ENCODE peak calls at places on chromosomes 12 and 14, in four cellular contexts. L is mucosa of descending colon, T is Panc1, K is tibial artery. R is an unnamed sample.

GRCh38 chr14:105739331-105740102 is 213.1 kb downstream of the TMEM121 start:
- DNase-seq in L (no peak), T (no peak), K (no peak), R (no peak)

GRCh38 chr14:45705954-45706353 is 453.0 kb upstream of the MIS18BP1 start:
- DNase-seq in K (no peak), L (no peak), T (no peak), R (no peak)

GRCh38 chr12:46538976-46539375 is 166.4 kb upstream of the SLC38A2 start:
- DNase-seq in T (no peak), L (no peak), K (no peak), R (no peak)

GRCh38 chr12:54125950-54126695 is 62.7 kb downstream of the SMUG1 start:
- DNase-seq in K (peak; percentile 55), T (no peak), L (peak; percentile 21), R (no peak)

GRCh38 chr14:54845616-54846015 is 57.0 kb downstream of the GCH1 start:
- DNase-seq in L (no peak), K (no peak), T (no peak), R (no peak)

GRCh38 chr14:24262821-24263733 is at the start of gene TGM1:
- DNase-seq in T (no peak), K (no peak), L (no peak), R (no peak)

GRCh38 chr12:45637706-45638105 is 91.8 kb upstream of the ARID2 start:
- DNase-seq in L (no peak), T (no peak), K (no peak), R (no peak)

GRCh38 chr14:39266871-39267591 is 33.3 kb downstream of the MIA2 start:
- DNase-seq in T (no peak), L (peak; percentile 89), K (peak; percentile 77), R (peak; percentile 61)

GRCh38 chr12:1474059-1474537 is 120.3 kb downstream of the FBXL14 start:
- DNase-seq in T (peak; percentile 90), K (no peak), L (no peak), R (no peak)

GRCh38 chr14:21055473-21056117 is 2.0 kb upstream of the RNASE8 start:
- DNase-seq in L (peak; percentile 69), K (no peak), T (no peak), R (no peak)

GRCh38 chr12:101901782-101902181 is 24.4 kb downstream of the DRAM1 start:
- DNase-seq in L (no peak), T (no peak), K (no peak), R (no peak)

GRCh38 chr12:690466-690865 is 27.2 kb upstream of the NINJ2 start:
- DNase-seq in L (no peak), T (no peak), K (no peak), R (no peak)

GRCh38 chr12:123971770-123972447 is 722 bp downstream of the CCDC92 start:
- DNase-seq in L (peak; percentile 52), K (peak; percentile 23), T (no peak), R (peak; percentile 28)

GRCh38 chr12:132408626-132409494 is 79.5 kb upstream of the GALNT9 start:
- DNase-seq in K (no peak), T (no peak), L (no peak), R (no peak)

GRCh38 chr14:94161979-94162378 is 12.1 kb upstream of the PPP4R4 start:
- DNase-seq in K (no peak), L (no peak), T (no peak), R (no peak)

GRCh38 chr14:57845802-57846531 is 19.9 kb downstream of the SLC35F4 start:
- DNase-seq in L (no peak), K (no peak), T (peak; percentile 61), R (no peak)

GRCh38 chr12:115079760-115080159 is 395.8 kb upstream of the TBX3 start:
- DNase-seq in L (no peak), K (no peak), T (no peak), R (no peak)

GRCh38 chr14:57835751-57836150 is 30.1 kb downstream of the SLC35F4 start:
- DNase-seq in L (no peak), K (no peak), T (no peak), R (no peak)

GRCh38 chr12:52217223-52217622 is 15.8 kb upstream of the KRT7 start:
- DNase-seq in T (no peak), K (no peak), L (peak; percentile 88), R (no peak)

GRCh38 chr12:110741371-110741770 is 1.3 kb downstream of the PPP1CC start:
- DNase-seq in L (peak; percentile 40), K (no peak), T (no peak), R (no peak)

GRCh38 chr12:98422809-98423208 is 92.6 kb upstream of the TMPO start:
- DNase-seq in K (no peak), T (no peak), L (peak; percentile 87), R (no peak)

GRCh38 chr14:39376671-39377403 is 55.4 kb downstream of the FBXO33 start:
- DNase-seq in K (no peak), T (no peak), L (no peak), R (no peak)

GRCh38 chr12:54195736-54196347 is 7.1 kb upstream of the SMUG1 start:
- DNase-seq in L (no peak), K (no peak), T (no peak), R (no peak)

GRCh38 chr14:36553650-36554260 is 28.7 kb downstream of the NKX2-8 start:
- DNase-seq in T (peak; percentile 30), L (peak; percentile 49), K (no peak), R (no peak)

GRCh38 chr14:22251090-22251489 is 337.9 kb downstream of the DAD1 start:
- DNase-seq in L (no peak), T (no peak), K (no peak), R (no peak)

GRCh38 chr12:107126688-107127481 is 33.5 kb upstream of the CRY1 start:
- DNase-seq in L (no peak), K (no peak), T (no peak), R (no peak)

GRCh38 chr14:21748869-21749303 is 75.3 kb upstream of the OR4E1 start:
- DNase-seq in T (no peak), K (no peak), L (peak; percentile 72), R (no peak)

GRCh38 chr14:80388980-80389711 is 177.8 kb upstream of the DIO2 start:
- DNase-seq in L (no peak), K (no peak), T (no peak), R (no peak)

GRCh38 chr12:41743835-41744234 is 400.8 kb downstream of the GXYLT1 start:
- DNase-seq in K (no peak), T (peak; percentile 10), L (no peak), R (no peak)

GRCh38 chr14:91089958-91090535 is 23.8 kb upstream of the DGLUCY start:
- DNase-seq in L (no peak), K (no peak), T (no peak), R (no peak)

GRCh38 chr14:100540141-100540925 is 46.9 kb downstream of the BEGAIN start:
- DNase-seq in K (no peak), L (no peak), T (no peak), R (no peak)
- H3K9me3 ChIP-seq in K (no peaks in the 10 kb centered on the region), L (no peaks in the 10 kb centered on the region), T (no peaks in the 10 kb centered on the region), R (no peaks in the 10 kb centered on the region)

DNA sequence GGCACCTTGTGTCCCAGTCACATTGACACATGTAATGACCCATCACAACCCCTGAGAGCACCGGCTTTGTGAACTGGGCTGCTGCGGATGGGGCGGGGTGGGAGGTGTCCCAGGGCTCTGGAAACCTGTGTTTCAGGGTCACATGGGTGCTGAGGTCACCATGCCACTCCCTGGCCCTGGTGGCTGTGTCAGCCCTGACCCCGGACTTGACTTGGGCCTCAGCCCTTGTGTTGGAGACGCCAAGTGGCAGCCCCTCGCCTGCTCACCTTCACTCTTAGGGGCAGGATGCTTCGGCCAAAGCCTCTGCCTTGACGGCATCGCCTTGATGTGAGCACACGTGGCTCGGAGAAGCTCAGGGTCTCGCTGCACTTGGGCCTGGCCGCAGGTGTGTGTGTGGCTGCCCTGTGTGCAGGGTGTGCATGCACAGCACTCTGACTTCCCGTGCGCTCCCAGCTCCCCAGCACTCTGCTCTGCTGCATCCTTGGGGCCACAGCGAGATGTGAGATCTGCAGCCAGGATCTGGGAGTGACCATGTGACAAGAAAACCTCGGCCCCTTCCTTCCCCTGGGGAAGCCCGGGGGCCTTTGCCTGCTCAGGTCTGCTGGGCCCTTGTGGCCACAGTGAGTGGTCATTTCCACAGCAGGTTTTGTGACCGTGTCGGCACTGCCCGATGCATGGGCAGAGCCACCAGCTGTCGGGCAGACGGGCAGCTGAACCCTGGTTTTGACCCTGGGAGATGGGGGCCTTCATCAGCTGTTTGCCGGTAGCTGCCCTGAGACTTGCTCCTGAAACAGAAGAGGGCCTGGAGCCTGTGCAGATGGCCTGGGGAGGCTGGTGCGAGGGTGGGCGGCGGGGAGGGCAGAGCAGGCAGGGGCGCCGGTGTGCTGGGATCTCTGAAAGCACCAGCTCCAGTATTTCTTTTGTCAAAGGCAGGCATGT is 167.4 kb downstream of the KIF26A start:
- DNase-seq in T (no peak), L (no peak), K (no peak), R (no peak)
- H3K9me3 ChIP-seq in T (no peaks in the 10 kb centered on the region), L (no peaks in the 10 kb centered on the region), K (no peaks in the 10 kb centered on the region), R (no peaks in the 10 kb centered on the region)

GRCh38 chr12:83473408-83474095 is 786.8 kb downstream of the TMTC2 start:
- DNase-seq in L (no peak), K (no peak), T (no peak), R (no peak)
- H3K9me3 ChIP-seq in L (no peaks in the 10 kb centered on the region), K (no peaks in the 10 kb centered on the region), T (no peaks in the 10 kb centered on the region), R (no peaks in the 10 kb centered on the region)

GRCh38 chr12:76201316-76201715 is 116.8 kb upstream of the NAP1L1 start:
- DNase-seq in K (no peak), L (no peak), T (no peak), R (no peak)

GRCh38 chr12:76206039-76206676 is 121.7 kb upstream of the NAP1L1 start:
- DNase-seq in K (no peak), L (no peak), T (no peak), R (no peak)

GRCh38 chr12:76201758-76202157 is 117.3 kb upstream of the NAP1L1 start:
- DNase-seq in K (no peak), L (no peak), T (no peak), R (no peak)

GRCh38 chr12:76199808-76200207 is 115.3 kb upstream of the NAP1L1 start:
- DNase-seq in T (no peak), K (no peak), L (no peak), R (no peak)

DNA sequence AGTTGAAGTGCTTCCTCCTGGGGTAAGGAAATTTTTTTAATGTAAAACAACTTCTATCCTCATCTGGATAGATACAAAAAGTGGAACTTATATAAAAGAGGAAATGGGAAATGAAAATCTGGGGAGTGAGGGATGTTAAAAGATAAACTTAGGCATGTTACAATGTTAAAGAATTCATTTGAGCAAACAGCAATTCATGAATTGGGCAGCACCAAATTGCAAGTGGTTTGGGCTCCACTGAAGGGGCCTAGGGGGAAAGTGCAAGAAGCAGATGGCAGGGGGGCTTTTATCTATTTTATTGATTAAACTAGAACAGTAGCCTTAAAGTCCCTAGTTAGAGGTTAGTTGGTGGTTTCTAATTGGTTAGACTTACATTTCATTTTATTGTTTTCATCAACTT is 118.1 kb upstream of the NAP1L1 start:
- DNase-seq in T (no peak), K (no peak), L (no peak), R (no peak)
- H3K9me3 ChIP-seq in T (peaks cover 8% of the 10 kb centered on the region), K (peaks cover 25% of the 10 kb centered on the region), L (peaks cover 16% of the 10 kb centered on the region), R (peaks cover 4% of the 10 kb centered on the region)

DNA sequence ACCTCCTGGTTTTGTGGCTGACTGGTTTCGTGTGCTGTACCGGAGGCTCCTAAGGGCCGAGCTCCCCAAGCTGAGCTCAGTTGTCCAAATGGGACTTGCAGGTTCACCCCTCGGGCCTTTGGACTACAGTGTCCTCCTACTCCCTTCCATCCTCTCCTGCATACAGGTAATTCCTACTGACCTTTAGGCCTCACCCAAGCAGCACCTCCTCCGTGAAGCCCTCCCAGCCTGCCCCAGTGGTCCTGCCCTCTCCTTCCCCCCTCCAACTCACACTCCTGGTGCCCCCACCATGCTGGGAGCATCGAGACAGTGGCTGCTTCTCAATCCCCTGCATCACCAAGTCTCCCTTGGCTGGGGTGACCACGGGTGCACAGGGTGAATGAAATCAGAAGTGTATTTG is 27.1 kb upstream of the YY1 start:
- DNase-seq in T (no peak), K (no peak), L (no peak), R (no peak)
- H3K9me3 ChIP-seq in T (no peaks in the 10 kb centered on the region), K (no peaks in the 10 kb centered on the region), L (no peaks in the 10 kb centered on the region), R (no peaks in the 10 kb centered on the region)

R was measured in T-helper 17 cell.